ENCODE peak calls at places on chromosome 12, in ten cellular contexts. T is tibial artery, M is AG09319, K is Calu3, G is adrenal gland, P is cardiac fibroblast, I is HCT116, L is lower leg skin, O is nephron progenitor cell, N is body of pancreas. Z is an unnamed sample.

GRCh38 chr12:51955702-51956101 is 4.2 kb downstream of the ACVR1B start:
- DNase-seq in O (no peak), T (no peak), M (no peak), N (no peak), P (no peak), L (no peak), I (no peak), K (no peak), G (no peak), Z (no peak)

GRCh38 chr12:92621833-92622232 is 81.0 kb upstream of the PLEKHG7 start:
- DNase-seq in T (no peak), L (no peak), G (no peak), M (no peak), P (no peak), N (no peak), I (no peak), K (no peak), O (no peak), Z (no peak)

GRCh38 chr12:57340104-57340503 is 89.1 kb upstream of the STAC3 start:
- DNase-seq in K (no peak), L (peak; percentile 28), P (peak; percentile 69), O (peak; percentile 33), T (peak; percentile 55), G (peak; percentile 90), I (no peak), N (peak; percentile 56), M (no peak), Z (peak; percentile 92)

GRCh38 chr12:56487448-56488040 is 417 bp downstream of the GLS2 start:
- DNase-seq in K (peak; percentile 58), O (peak; percentile 57), I (no peak), L (peak; percentile 22), M (no peak), N (peak; percentile 82), G (peak; percentile 75), T (peak; percentile 28), P (peak; percentile 4), Z (peak; percentile 11)

GRCh38 chr12:109999649-109999971 is 380 bp downstream of the ANKRD13A start:
- DNase-seq in L (no peak), O (no peak), P (no peak), G (no peak), T (no peak), I (no peak), K (no peak), N (peak; percentile 9), M (no peak), Z (no peak)

GRCh38 chr12:131740626-131741025 is 29.7 kb downstream of the SFSWAP start:
- DNase-seq in T (no peak), N (no peak), M (no peak), O (no peak), G (peak; percentile 10), K (no peak), I (no peak), L (no peak), P (no peak), Z (no peak)

GRCh38 chr12:109741970-109742372 is 28.3 kb downstream of the FAM222A start:
- DNase-seq in O (peak; percentile 6), K (no peak), T (peak; percentile 6), I (no peak), M (no peak), P (no peak), L (no peak), G (peak; percentile 74), N (peak; percentile 9), Z (no peak)

GRCh38 chr12:88111074-88111652 is 30.7 kb downstream of the CEP290 start:
- DNase-seq in M (peak; percentile 30), P (peak; percentile 75), T (no peak), K (no peak), L (no peak), O (no peak), I (peak; percentile 38), G (no peak), N (no peak), Z (peak; percentile 60)

GRCh38 chr12:21678959-21679358 is 21.3 kb upstream of the LDHB start:
- DNase-seq in P (no peak), I (no peak), T (no peak), G (no peak), N (no peak), L (no peak), O (no peak), K (no peak), M (no peak), Z (no peak)

GRCh38 chr12:21677622-21678277 is 20.1 kb upstream of the LDHB start:
- DNase-seq in O (no peak), T (no peak), N (no peak), M (no peak), P (no peak), I (no peak), K (no peak), G (no peak), L (no peak), Z (no peak)

GRCh38 chr12:21677204-21677603 is 19.6 kb upstream of the LDHB start:
- DNase-seq in P (no peak), I (no peak), G (no peak), N (no peak), M (no peak), T (no peak), L (no peak), K (no peak), O (no peak), Z (no peak)

DNA sequence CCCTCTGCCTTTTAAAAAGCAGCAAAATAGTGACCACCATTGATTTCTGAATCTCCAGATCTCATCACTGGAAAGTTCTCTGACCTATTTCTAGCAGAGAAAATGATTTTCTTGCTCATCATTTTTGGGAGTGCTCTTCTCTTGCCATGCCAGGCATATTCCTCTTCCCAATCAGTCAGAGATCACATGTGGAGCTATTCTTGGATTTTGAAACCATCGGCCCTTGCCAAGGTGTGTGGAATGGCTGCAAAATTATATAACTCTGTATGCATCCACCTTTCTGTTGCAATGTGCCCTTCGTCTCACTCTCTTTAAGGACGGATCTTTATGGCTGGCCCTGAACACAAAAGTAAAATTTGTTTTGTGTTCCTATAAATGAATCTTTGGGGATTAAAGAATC is 25.5 kb upstream of the LDHB start:
- DNase-seq in K (no peak), N (no peak), G (no peak), P (no peak), O (no peak), T (no peak), M (no peak), L (no peak), I (no peak), Z (no peak)
- TF ChIP-seq CTCF in K (no peak), N (no peak), G (no peak), P (no peak), O (no peak), T (no peak), M (no peak), L (no peak), I (no peak), Z (no peak)

DNA sequence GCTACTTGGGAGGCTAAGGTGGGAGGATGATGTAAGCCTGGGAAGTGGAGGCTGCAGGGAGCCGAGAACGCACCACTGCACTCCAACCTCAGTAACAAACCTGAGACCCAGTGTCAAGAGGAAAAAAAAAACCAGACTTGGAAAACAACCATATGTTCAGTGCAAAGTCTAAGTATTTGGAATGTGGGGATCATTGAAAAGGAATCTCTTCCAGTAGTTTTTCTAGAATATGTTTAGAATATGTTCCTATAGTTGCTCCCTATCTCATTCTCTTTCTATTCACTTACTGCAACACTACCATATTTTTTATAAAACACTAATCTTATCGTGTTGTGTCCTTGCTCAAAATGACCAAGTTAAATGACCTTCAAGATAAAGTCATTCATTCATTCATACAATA is 423.5 kb upstream of the SOX5 start:
- DNase-seq in N (no peak), K (no peak), P (no peak), T (no peak), L (no peak), O (no peak), M (no peak), I (no peak), G (no peak), Z (no peak)
- TF ChIP-seq CTCF in N (no peak), K (no peak), P (no peak), T (no peak), L (no peak), O (no peak), M (no peak), I (no peak), G (no peak), Z (no peak)

DNA sequence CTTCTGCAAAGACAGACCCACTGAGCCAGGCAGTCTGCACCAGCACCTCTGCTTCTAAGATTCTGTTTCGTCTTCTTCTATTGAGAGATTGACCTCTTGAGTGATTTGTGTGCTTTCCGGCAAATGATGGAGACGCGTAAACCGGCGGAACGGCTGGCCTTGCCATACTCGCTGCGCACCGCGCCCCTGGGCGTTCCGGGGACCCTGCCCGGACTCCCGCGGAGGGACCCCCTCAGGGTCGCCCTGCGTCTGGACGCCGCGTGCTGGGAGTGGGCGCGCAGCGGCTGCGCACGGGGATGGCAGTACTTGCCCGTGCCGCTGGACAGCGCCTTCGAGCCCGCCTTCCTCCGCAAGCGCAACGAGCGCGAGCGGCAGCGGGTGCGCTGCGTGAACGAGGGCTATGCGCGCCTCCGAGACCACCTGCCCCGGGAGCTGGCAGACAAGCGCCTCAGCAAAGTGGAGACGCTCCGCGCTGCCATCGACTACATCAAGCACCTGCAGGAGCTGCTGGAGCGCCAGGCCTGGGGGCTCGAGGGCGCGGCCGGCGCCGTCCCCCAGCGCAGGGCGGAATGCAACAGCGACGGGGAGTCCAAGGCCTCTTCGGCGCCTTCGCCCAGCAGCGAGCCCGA is 703 bp downstream of the ASCL4 start:
- DNase-seq in L (no peak), T (no peak), G (no peak), M (no peak), P (peak; percentile 2), O (peak; percentile 74), N (no peak), K (no peak), I (no peak), Z (peak; percentile 2)
- TF ChIP-seq CTCF in L (no peak), T (no peak), G (no peak), M (no peak), P (no peak), O (peak; percentile 34), N (no peak), K (no peak), I (no peak), Z (no peak)

GRCh38 chr12:95118788-95119179 is 45.4 kb upstream of the NR2C1 start:
- DNase-seq in I (no peak), K (no peak), G (no peak), L (no peak), T (no peak), O (no peak), P (no peak), M (no peak), N (no peak), Z (no peak)

GRCh38 chr12:95117178-95117599 is 43.8 kb upstream of the NR2C1 start:
- DNase-seq in O (peak; percentile 51), G (peak; percentile 89), K (peak; percentile 78), P (peak; percentile 86), M (peak; percentile 48), N (peak; percentile 84), I (peak; percentile 64), L (peak; percentile 71), T (peak; percentile 67), Z (peak; percentile 84)

GRCh38 chr12:95116341-95116740 is 42.9 kb upstream of the NR2C1 start:
- DNase-seq in I (no peak), L (no peak), M (no peak), G (no peak), T (no peak), N (no peak), P (no peak), K (no peak), O (no peak), Z (peak; percentile 89)

GRCh38 chr12:95116773-95117172 is 43.4 kb upstream of the NR2C1 start:
- DNase-seq in T (no peak), G (no peak), M (no peak), I (peak; percentile 82), P (no peak), L (no peak), N (no peak), O (no peak), K (peak; percentile 76), Z (no peak)

DNA sequence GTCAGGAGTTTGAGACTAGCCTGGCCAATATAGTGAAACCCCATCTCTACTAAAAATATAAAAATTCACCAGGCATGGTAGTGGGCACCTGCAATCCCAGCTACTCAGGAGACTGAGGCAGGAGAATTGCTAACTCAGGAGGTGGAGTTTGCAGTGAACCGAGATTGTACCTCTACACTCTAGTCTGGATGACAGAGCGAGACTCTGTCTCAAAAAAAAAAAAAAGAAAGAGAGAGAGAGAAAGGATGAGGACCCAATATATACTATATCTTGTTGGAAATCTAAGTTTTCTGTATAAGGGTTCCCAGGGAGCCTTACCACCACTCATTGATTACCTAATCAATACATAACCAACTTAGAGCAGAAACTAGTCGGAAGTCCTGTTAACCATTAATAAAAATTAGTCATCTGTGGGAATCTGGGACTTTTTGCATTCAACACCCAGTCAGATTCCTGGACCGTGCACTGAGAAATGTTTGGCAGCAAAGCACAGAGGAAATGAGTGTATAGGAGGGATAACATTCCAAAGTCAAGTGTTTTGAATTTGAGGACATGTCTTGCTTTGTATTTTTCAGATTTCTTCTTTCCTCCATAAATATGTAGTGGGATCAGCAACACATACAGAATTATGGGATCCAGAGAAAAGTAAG is 44.8 kb upstream of the NR2C1 start:
- DNase-seq in N (no peak), G (no peak), M (peak; percentile 56), T (no peak), L (no peak), I (no peak), K (peak; percentile 48), P (peak; percentile 91), O (no peak), Z (peak; percentile 62)
- TF ChIP-seq CTCF in N (no peak), G (no peak), M (no peak), T (no peak), L (no peak), I (no peak), K (no peak), P (no peak), O (no peak), Z (no peak)